ENCODE peak calls at places on chromosomes 4 and X, in five cellular contexts. E is right lobe of liver, N is astrocyte of the spinal cord, Y is nephron progenitor cell, B is glutamatergic neuron. P is an unnamed sample.

GRCh38 chr4:124526760-124527159 is 185.8 kb downstream of the ANKRD50 start:
- DNase-seq in E (no peak), N (peak; percentile 10), Y (no peak), B (no peak), P (no peak)

GRCh38 chr4:99529218-99529617 is 18.4 kb downstream of the C4orf17 start:
- DNase-seq in E (no peak), N (no peak), Y (no peak), B (no peak), P (no peak)

GRCh38 chrX:21975827-21976226 is 35.3 kb downstream of the SMS start:
- DNase-seq in E (no peak), N (peak; percentile 68), Y (no peak), B (no peak), P (no peak)

GRCh38 chr4:26174033-26174432 is 146.8 kb upstream of the RBPJ start:
- DNase-seq in E (no peak), N (no peak), Y (no peak), B (no peak), P (no peak)

GRCh38 chrX:46561931-46562721 is 11.4 kb upstream of the CHST7 start:
- DNase-seq in E (no peak), N (no peak), Y (no peak), B (no peak), P (no peak)

GRCh38 chrX:37825225-37825842 is 22.0 kb downstream of the DYNLT3 start:
- DNase-seq in E (no peak), N (peak; percentile 43), Y (peak; percentile 37), B (peak; percentile 43), P (peak; percentile 33)

GRCh38 chr4:105631818-105632400 is 76.6 kb downstream of the INTS12 start:
- DNase-seq in E (no peak), N (no peak), Y (no peak), B (no peak), P (no peak)

GRCh38 chr4:118086334-118086733 is 52.0 kb downstream of the NDST3 start:
- DNase-seq in E (no peak), N (peak; percentile 50), Y (no peak), B (no peak), P (no peak)

GRCh38 chrX:132493095-132493494 is 4.3 kb upstream of the MBNL3 start:
- DNase-seq in E (no peak), N (no peak), Y (no peak), B (no peak), P (no peak)

GRCh38 chr4:153507679-153508073 is 41.5 kb downstream of the TMEM131L start:
- DNase-seq in E (no peak), N (no peak), Y (no peak), B (no peak), P (no peak)

GRCh38 chr4:28362169-28362568 is 1501.5 kb downstream of the STIM2 start:
- DNase-seq in E (no peak), N (no peak), Y (no peak), B (no peak), P (no peak)

GRCh38 chr4:5399790-5400421 is 308.5 kb downstream of the EVC2 start:
- DNase-seq in E (no peak), N (peak; percentile 29), Y (peak; percentile 55), B (peak; percentile 58), P (peak; percentile 63)

GRCh38 chr4:147739239-147739823 is 7.4 kb downstream of the ARHGAP10 start:
- DNase-seq in E (no peak), N (no peak), Y (no peak), B (no peak), P (no peak)

GRCh38 chr4:71473541-71474240 is 134.9 kb downstream of the SLC4A4 start:
- DNase-seq in E (no peak), N (peak; percentile 18), Y (no peak), B (no peak), P (no peak)

GRCh38 chr4:6761540-6762243 is 20.8 kb upstream of the KIAA0232 start:
- DNase-seq in E (no peak), N (no peak), Y (no peak), B (no peak), P (no peak)

GRCh38 chr4:86233681-86234080 is 126.2 kb downstream of the MAPK10 start:
- DNase-seq in E (no peak), N (peak; percentile 20), Y (no peak), B (no peak), P (no peak)

GRCh38 chrX:16722481-16722880 is 3.1 kb downstream of the SYAP1 start:
- DNase-seq in E (no peak), N (no peak), Y (no peak), B (no peak), P (no peak)

GRCh38 chrX:367866-368265 is 18.8 kb downstream of the PPP2R3B start:
- DNase-seq in E (no peak), N (no peak), Y (no peak), B (no peak), P (no peak)

GRCh38 chr4:14096406-14096965 is 469.0 kb upstream of the BOD1L1 start:
- DNase-seq in E (no peak), N (peak; percentile 63), Y (no peak), B (no peak), P (no peak)

GRCh38 chr4:149952101-149952500 is 126.1 kb upstream of the DCLK2 start:
- DNase-seq in E (no peak), N (no peak), Y (no peak), B (no peak), P (no peak)

GRCh38 chrX:69027181-69028005 is 137.9 kb downstream of the PJA1 start:
- DNase-seq in E (peak; percentile 46), N (peak; percentile 60), Y (peak; percentile 36), B (no peak), P (no peak)

GRCh38 chr4:87896020-87896621 is 63.4 kb downstream of the MEPE start:
- DNase-seq in E (peak; percentile 33), N (peak; percentile 85), Y (peak; percentile 5), B (no peak), P (no peak)

GRCh38 chrX:19867411-19867732 is 20.0 kb downstream of the SH3KBP1 start:
- DNase-seq in E (no peak), N (peak; percentile 49), Y (no peak), B (no peak), P (no peak)

GRCh38 chrX:111743316-111743715 is 62.3 kb downstream of the ALG13 start:
- DNase-seq in E (no peak), N (no peak), Y (no peak), B (no peak), P (no peak)

GRCh38 chrX:86935988-86936387 is 581.6 kb upstream of the KLHL4 start:
- DNase-seq in E (no peak), N (no peak), Y (no peak), B (no peak), P (no peak)

GRCh38 chr4:186190456-186191265 is 706 bp upstream of the CYP4V2 start:
- DNase-seq in E (peak; percentile 47), N (peak; percentile 34), Y (peak; percentile 52), B (peak; percentile 53), P (peak; percentile 44)

GRCh38 chrX:45295587-45295986 is 94.9 kb upstream of the DIPK2B start:
- DNase-seq in E (no peak), N (peak; percentile 50), Y (peak; percentile 54), B (no peak), P (peak; percentile 10)

GRCh38 chr4:120918788-120919187 is 3.7 kb downstream of the PRDM5 start:
- DNase-seq in E (no peak), N (peak; percentile 44), Y (no peak), B (no peak), P (no peak)

DNA sequence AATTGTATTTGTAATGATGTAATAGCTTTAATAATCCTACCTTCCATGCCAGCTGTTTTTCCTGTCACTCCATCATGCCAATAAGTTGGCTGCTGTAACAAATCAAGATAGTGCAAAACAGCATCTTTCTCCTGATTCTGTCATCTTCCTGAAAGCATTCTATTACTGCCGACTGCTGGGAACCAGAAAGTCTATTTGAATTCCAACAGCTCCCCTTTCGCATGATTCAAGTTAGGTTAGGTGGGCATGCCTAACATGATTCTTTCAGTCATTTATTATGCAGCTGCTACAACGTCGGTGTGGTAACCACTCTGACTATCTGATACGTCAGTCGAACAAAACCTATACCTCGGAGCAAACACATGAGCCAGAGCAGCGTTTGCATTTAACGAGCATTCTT is 127.9 kb upstream of the DMD start:
- DNase-seq in E (no peak), N (no peak), Y (no peak), B (no peak), P (no peak)
- TF ChIP-seq CTCF in E (no peak), N (no peak), Y (no peak), B (no peak), P (no peak)

GRCh38 chrX:77946571-77946970 is 22.9 kb downstream of the PGAM4 start:
- DNase-seq in E (no peak), N (no peak), Y (no peak), B (no peak), P (no peak)
- TF ChIP-seq CTCF in E (no peak), N (no peak), Y (no peak), B (no peak), P (no peak)

GRCh38 chrX:13688772-13689518 is at the start of gene RAB9A:
- DNase-seq in E (peak; percentile 90), N (peak; percentile 73), Y (peak; percentile 92), B (peak; percentile 90), P (peak; percentile 93)

GRCh38 chrX:13691845-13692334 is 3.0 kb downstream of the RAB9A start:
- DNase-seq in E (no peak), N (no peak), Y (no peak), B (no peak), P (no peak)

GRCh38 chrX:13689519-13690211 is 737 bp downstream of the RAB9A start:
- DNase-seq in E (no peak), N (peak; percentile 36), Y (no peak), B (no peak), P (no peak)

GRCh38 chrX:13692771-13693231 is 3.9 kb downstream of the RAB9A start:
- DNase-seq in E (no peak), N (no peak), Y (no peak), B (no peak), P (no peak)

DNA sequence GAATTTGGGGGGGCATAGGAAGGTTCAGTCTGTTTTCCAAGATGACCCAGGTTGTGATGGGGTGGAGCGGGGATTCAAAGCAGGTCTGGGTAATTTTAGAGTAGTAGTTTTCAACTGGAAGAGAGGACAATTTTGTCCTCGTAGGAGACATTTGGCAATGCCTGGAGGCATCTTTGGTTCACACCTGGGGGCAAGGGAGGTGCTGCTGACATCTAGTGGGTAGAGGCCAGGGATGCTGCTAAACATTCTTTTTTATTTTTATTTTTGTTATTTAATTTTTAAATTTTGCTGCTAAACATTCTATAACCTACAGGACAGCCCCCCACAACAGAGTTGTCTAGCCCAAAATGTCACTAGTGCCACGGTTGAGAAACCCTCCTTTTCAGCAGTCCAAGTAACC is 1.9 kb downstream of the RAB9A start:
- DNase-seq in E (no peak), N (no peak), Y (no peak), B (no peak), P (no peak)
- TF ChIP-seq CTCF in E (no peak), N (peak; percentile 23), Y (no peak), B (no peak), P (no peak)

DNA sequence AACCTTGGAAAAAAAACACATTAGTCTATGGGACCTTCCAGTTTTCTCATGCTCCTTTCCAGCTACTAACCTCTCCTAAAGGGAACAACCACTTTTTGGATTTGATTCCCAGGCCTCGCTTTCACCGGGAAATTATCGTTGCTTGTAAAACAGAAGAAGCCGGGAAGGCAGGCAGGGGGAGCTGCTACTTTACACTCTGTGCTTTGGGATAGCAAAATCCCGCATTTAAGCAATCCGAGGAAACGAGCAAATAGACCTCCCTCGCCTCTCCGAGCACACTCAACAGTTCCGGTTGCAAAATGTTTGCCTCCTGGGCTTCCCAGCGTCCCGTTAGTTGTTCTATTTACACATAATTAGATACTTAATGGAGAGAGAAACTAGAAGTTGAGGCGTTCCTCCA is 1.2 kb downstream of the CD38 start:
- DNase-seq in E (peak; percentile 66), N (peak; percentile 51), Y (peak; percentile 32), B (peak; percentile 23), P (no peak)
- TF ChIP-seq CTCF in E (peak; percentile 20), N (peak; percentile 55), Y (no peak), B (no peak), P (peak; percentile 21)

GRCh38 chr4:74134500-74134852 is 23.4 kb upstream of the MTHFD2L start:
- DNase-seq in E (no peak), N (no peak), Y (no peak), B (no peak), P (no peak)
- TF ChIP-seq CTCF in E (no peak), N (no peak), Y (no peak), B (peak; percentile 43), P (no peak)